ENCODE peak calls at places on chromosome 16, in five cellular contexts. One of them, this sample, is unnamed.

GRCh38 chr16:25065899-25066298 is 45.6 kb upstream of the LCMT1 start:
- DNase-seq in A673: no peak
- DNase-seq in HCT116: no peak
- DNase-seq in AG04450: no peak
- DNase-seq in heart right ventricle: peak
- DNase-seq in this sample: no peak

GRCh38 chr16:48959204-48959603 is 322.4 kb downstream of the CBLN1 start:
- DNase-seq in A673: no peak
- DNase-seq in HCT116: no peak
- DNase-seq in AG04450: no peak
- DNase-seq in heart right ventricle: no peak
- DNase-seq in this sample: no peak

GRCh38 chr16:30570621-30571443 is 682 bp downstream of the ZNF688 start:
- DNase-seq in A673: no peak
- DNase-seq in HCT116: no peak
- DNase-seq in AG04450: no peak
- DNase-seq in heart right ventricle: peak
- DNase-seq in this sample: no peak

GRCh38 chr16:1042776-1043349 is 29.7 kb upstream of the SSTR5 start:
- DNase-seq in A673: peak
- DNase-seq in HCT116: no peak
- DNase-seq in AG04450: no peak
- DNase-seq in heart right ventricle: no peak
- DNase-seq in this sample: no peak

GRCh38 chr16:23835390-23836077 is at the start of gene PRKCB:
- DNase-seq in A673: peak
- DNase-seq in HCT116: no peak
- DNase-seq in AG04450: no peak
- DNase-seq in heart right ventricle: peak
- DNase-seq in this sample: no peak

GRCh38 chr16:86214326-86215232 is 295.7 kb upstream of the FOXF1 start:
- DNase-seq in A673: no peak
- DNase-seq in HCT116: no peak
- DNase-seq in AG04450: no peak
- DNase-seq in heart right ventricle: no peak
- DNase-seq in this sample: no peak

GRCh38 chr16:14129502-14129901 is 58.4 kb downstream of the MRTFB start:
- DNase-seq in A673: no peak
- DNase-seq in HCT116: no peak
- DNase-seq in AG04450: no peak
- DNase-seq in heart right ventricle: no peak
- DNase-seq in this sample: no peak

GRCh38 chr16:83400234-83400633 is 407.5 kb upstream of the HSBP1 start:
- DNase-seq in A673: no peak
- DNase-seq in HCT116: no peak
- DNase-seq in AG04450: no peak
- DNase-seq in heart right ventricle: no peak
- DNase-seq in this sample: no peak

GRCh38 chr16:56849690-56850680 is 15.0 kb upstream of the SLC12A3 start:
- DNase-seq in A673: no peak
- DNase-seq in HCT116: no peak
- DNase-seq in AG04450: no peak
- DNase-seq in heart right ventricle: no peak
- DNase-seq in this sample: no peak

GRCh38 chr16:50900391-50900942 is 158.6 kb downstream of the CYLD start:
- DNase-seq in A673: no peak
- DNase-seq in HCT116: no peak
- DNase-seq in AG04450: no peak
- DNase-seq in heart right ventricle: no peak
- DNase-seq in this sample: no peak

GRCh38 chr16:69095179-69095578 is 10.3 kb upstream of the HAS3 start:
- DNase-seq in A673: no peak
- DNase-seq in HCT116: no peak
- DNase-seq in AG04450: no peak
- DNase-seq in heart right ventricle: no peak
- DNase-seq in this sample: no peak

GRCh38 chr16:3949287-3949686 is 68.8 kb upstream of the CREBBP start:
- DNase-seq in A673: no peak
- DNase-seq in HCT116: no peak
- DNase-seq in AG04450: no peak
- DNase-seq in heart right ventricle: peak
- DNase-seq in this sample: no peak

GRCh38 chr16:64920211-64920610 is 201.7 kb downstream of the CDH11 start:
- DNase-seq in A673: no peak
- DNase-seq in HCT116: no peak
- DNase-seq in AG04450: no peak
- DNase-seq in heart right ventricle: no peak
- DNase-seq in this sample: no peak

GRCh38 chr16:4298761-4299522 is 16.9 kb upstream of the GLIS2 start:
- DNase-seq in A673: peak
- DNase-seq in HCT116: peak
- DNase-seq in AG04450: peak
- DNase-seq in heart right ventricle: peak
- DNase-seq in this sample: peak

GRCh38 chr16:30434852-30435251 is 5.0 kb upstream of the DCTPP1 start:
- DNase-seq in A673: no peak
- DNase-seq in HCT116: no peak
- DNase-seq in AG04450: no peak
- DNase-seq in heart right ventricle: no peak
- DNase-seq in this sample: no peak

GRCh38 chr16:56199164-56199563 is 7.9 kb downstream of the GNAO1 start:
- DNase-seq in A673: no peak
- DNase-seq in HCT116: no peak
- DNase-seq in AG04450: no peak
- DNase-seq in heart right ventricle: no peak
- DNase-seq in this sample: no peak

GRCh38 chr16:85347213-85347591 is 234.9 kb upstream of the CIBAR2 start:
- DNase-seq in A673: peak
- DNase-seq in HCT116: no peak
- DNase-seq in AG04450: no peak
- DNase-seq in heart right ventricle: no peak
- DNase-seq in this sample: peak

GRCh38 chr16:54928421-54929089 is 2.1 kb upstream of the IRX5 start:
- DNase-seq in A673: peak
- DNase-seq in HCT116: no peak
- DNase-seq in AG04450: no peak
- DNase-seq in heart right ventricle: peak
- DNase-seq in this sample: peak

GRCh38 chr16:76639685-76640289 is 362.6 kb downstream of the CNTNAP4 start:
- DNase-seq in A673: peak
- DNase-seq in HCT116: no peak
- DNase-seq in AG04450: no peak
- DNase-seq in heart right ventricle: no peak
- DNase-seq in this sample: peak

GRCh38 chr16:57297856-57298255 is 13.4 kb upstream of the PLLP start:
- DNase-seq in A673: no peak
- DNase-seq in HCT116: no peak
- DNase-seq in AG04450: no peak
- DNase-seq in heart right ventricle: no peak
- DNase-seq in this sample: no peak

GRCh38 chr16:81106826-81107503 is 10.8 kb upstream of the GCSH start:
- DNase-seq in A673: no peak
- DNase-seq in HCT116: no peak
- DNase-seq in AG04450: no peak
- DNase-seq in heart right ventricle: no peak
- DNase-seq in this sample: peak

GRCh38 chr16:29862383-29862883 is 593 bp downstream of the CDIPT start:
- DNase-seq in A673: no peak
- DNase-seq in HCT116: no peak
- DNase-seq in AG04450: no peak
- DNase-seq in heart right ventricle: no peak
- DNase-seq in this sample: peak

GRCh38 chr16:14485131-14485551 is 144.9 kb downstream of the PARN start:
- DNase-seq in A673: no peak
- DNase-seq in HCT116: no peak
- DNase-seq in AG04450: no peak
- DNase-seq in heart right ventricle: no peak
- DNase-seq in this sample: no peak

GRCh38 chr16:27318399-27319256 is 4.9 kb downstream of the IL4R start:
- DNase-seq in A673: no peak
- DNase-seq in HCT116: no peak
- DNase-seq in AG04450: no peak
- DNase-seq in heart right ventricle: peak
- DNase-seq in this sample: peak

GRCh38 chr16:56628486-56629035 is 3.0 kb downstream of the MT1E start:
- DNase-seq in A673: no peak
- DNase-seq in HCT116: no peak
- DNase-seq in AG04450: no peak
- DNase-seq in heart right ventricle: no peak
- DNase-seq in this sample: no peak

GRCh38 chr16:8874388-8874787 is 5.6 kb upstream of the CARHSP1 start:
- DNase-seq in A673: no peak
- DNase-seq in HCT116: no peak
- DNase-seq in AG04450: no peak
- DNase-seq in heart right ventricle: no peak
- DNase-seq in this sample: no peak

GRCh38 chr16:8868272-8869211 is at the start of gene CARHSP1:
- DNase-seq in A673: peak
- DNase-seq in HCT116: peak
- DNase-seq in AG04450: no peak
- DNase-seq in heart right ventricle: peak
- DNase-seq in this sample: peak

GRCh38 chr16:8872071-8872470 is 3.3 kb upstream of the CARHSP1 start:
- DNase-seq in A673: no peak
- DNase-seq in HCT116: no peak
- DNase-seq in AG04450: no peak
- DNase-seq in heart right ventricle: no peak
- DNase-seq in this sample: no peak

GRCh38 chr16:8869212-8869987 is 594 bp upstream of the CARHSP1 start:
- DNase-seq in A673: peak
- DNase-seq in HCT116: no peak
- DNase-seq in AG04450: no peak
- DNase-seq in heart right ventricle: no peak
- DNase-seq in this sample: no peak

DNA sequence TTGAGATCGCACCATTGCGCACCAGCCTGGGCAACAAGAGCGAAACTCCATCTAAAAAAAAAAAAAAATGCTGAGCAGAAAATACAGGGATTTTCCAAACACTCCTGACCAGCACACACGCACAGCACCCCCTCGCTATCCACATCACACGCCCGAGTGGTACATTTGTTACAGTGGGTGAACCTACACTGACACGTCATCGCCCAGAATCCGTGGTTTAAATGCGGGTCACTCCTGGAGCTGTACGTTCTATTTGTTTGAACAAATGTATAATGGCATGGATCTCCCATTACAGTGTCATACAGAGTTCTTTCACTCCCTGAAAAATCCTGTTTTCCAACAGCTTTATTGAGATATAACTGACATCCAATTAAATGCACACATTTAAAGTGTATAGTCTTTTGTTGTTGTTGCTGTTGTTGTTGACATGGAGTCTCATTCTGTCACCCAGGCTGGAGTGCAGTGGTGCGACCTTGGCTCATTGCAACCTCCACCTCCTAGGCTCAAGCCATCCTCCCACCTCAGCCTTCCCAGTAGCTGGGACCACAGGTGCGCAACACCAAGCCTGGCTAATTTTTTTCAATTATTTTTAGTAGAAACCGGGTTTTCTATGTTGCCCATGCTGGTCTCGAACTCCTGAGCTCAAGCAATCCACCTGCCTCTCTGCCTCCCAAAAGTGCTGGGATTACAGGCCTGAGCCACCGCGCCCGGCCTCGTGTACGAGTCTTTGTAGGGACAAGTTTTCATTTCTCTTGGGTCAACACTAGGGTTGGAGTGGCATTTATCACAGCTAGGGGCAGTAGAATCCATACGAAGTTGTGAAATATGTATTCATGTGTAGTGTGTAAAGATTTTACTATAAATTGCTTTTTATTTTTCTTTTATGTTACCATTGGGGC is 4.4 kb upstream of the CARHSP1 start:
- DNase-seq in A673: no peak
- DNase-seq in HCT116: no peak
- DNase-seq in AG04450: no peak
- DNase-seq in heart right ventricle: no peak
- DNase-seq in this sample: no peak
- TF ChIP-seq CTCF in A673: peak
- TF ChIP-seq CTCF in HCT116: no peak
- TF ChIP-seq CTCF in AG04450: no peak
- TF ChIP-seq CTCF in heart right ventricle: no peak
- TF ChIP-seq CTCF in this sample: no peak

DNA sequence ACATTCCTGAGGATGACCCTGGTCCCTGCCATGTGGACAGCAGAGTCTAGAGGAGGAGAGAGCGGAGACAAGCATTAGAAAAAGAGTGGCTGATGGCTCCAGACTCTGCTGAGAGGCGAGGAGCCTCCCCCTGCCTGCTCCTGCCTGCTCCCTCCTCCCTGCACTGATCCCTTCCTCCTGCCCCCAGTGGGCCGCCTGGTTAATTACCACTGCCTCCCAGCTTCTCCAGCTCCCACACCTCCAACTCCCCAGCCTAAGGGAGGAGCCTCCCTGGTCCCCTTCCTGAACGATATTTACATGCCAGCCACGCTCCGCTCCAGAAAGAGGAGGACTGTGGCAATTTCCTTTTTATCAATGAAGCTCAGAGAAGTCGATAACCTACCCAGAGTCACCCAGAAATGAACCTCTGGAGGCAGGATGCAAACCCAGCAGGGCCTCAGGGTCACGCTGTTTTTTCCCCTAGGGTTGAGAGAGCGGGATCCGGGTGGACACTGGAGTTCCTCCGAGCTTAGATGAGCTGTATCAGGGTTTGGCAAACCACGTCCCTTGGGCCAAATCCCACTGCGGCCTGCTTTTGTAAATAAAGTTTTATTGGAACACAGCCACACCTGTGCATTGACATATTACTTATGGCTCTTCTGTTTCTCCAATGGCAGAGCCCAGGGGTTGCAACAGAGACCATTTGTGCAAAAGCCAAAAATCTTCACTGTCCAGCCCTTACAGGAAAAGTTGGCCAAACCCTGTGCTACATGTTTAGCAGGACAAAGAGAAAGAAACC is 27.1 kb upstream of the JPH3 start:
- DNase-seq in A673: no peak
- DNase-seq in HCT116: no peak
- DNase-seq in AG04450: no peak
- DNase-seq in heart right ventricle: no peak
- DNase-seq in this sample: no peak
- TF ChIP-seq CTCF in A673: no peak
- TF ChIP-seq CTCF in HCT116: no peak
- TF ChIP-seq CTCF in AG04450: no peak
- TF ChIP-seq CTCF in heart right ventricle: no peak
- TF ChIP-seq CTCF in this sample: no peak

GRCh38 chr16:8644513-8645140 is 23.1 kb downstream of the METTL22 start:
- DNase-seq in A673: no peak
- DNase-seq in HCT116: no peak
- DNase-seq in AG04450: no peak
- DNase-seq in heart right ventricle: no peak
- DNase-seq in this sample: no peak
- TF ChIP-seq CTCF in A673: no peak
- TF ChIP-seq CTCF in HCT116: no peak
- TF ChIP-seq CTCF in AG04450: no peak
- TF ChIP-seq CTCF in heart right ventricle: no peak
- TF ChIP-seq CTCF in this sample: no peak

DNA sequence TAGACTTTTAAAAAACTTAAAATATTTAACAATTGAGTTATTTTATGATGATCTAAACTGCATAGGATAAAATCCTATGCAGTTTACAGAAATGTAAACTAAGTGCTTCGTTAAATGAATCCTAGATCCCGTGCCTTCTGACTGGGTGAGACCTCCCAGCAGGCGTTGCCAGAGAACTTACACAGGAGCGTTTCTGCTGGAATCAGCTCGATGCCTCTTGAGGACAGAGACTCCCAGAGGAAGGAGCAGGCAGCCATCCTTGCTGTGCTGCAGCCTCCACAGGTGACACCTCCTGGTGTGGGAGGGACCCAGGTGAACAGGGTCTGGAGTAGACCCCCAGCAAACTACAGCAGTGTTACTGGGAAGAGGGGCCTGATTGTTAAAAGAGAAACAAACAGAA is 160.4 kb downstream of the WWOX start:
- DNase-seq in A673: no peak
- DNase-seq in HCT116: no peak
- DNase-seq in AG04450: no peak
- DNase-seq in heart right ventricle: no peak
- DNase-seq in this sample: no peak
- TF ChIP-seq CTCF in A673: no peak
- TF ChIP-seq CTCF in HCT116: no peak
- TF ChIP-seq CTCF in AG04450: no peak
- TF ChIP-seq CTCF in heart right ventricle: no peak
- TF ChIP-seq CTCF in this sample: no peak

This sample was measured in Calu3.